ENCODE peak calls at places on chromosomes 11 and 22, in seven cellular contexts. One of them, this sample, is unnamed.

GRCh38 chr11:44950036-44950624 is 553 bp downstream of the TP53I11 start:
- DNase-seq in left ventricle myocardium inferior: no peak
- DNase-seq in H9: no peak
- DNase-seq in A549: no peak
- DNase-seq in pancreas: no peak
- DNase-seq in aorta: peak; percentile 84
- DNase-seq in PC-3: no peak
- DNase-seq in this sample: peak; percentile 69

GRCh38 chr11:57598831-57599155 is 1.3 kb downstream of the SERPING1 start:
- DNase-seq in left ventricle myocardium inferior: no peak
- DNase-seq in H9: no peak
- DNase-seq in A549: no peak
- DNase-seq in pancreas: no peak
- DNase-seq in aorta: no peak
- DNase-seq in PC-3: no peak
- DNase-seq in this sample: peak; percentile 47

GRCh38 chr11:78476066-78476465 is 58.4 kb upstream of the GAB2 start:
- DNase-seq in left ventricle myocardium inferior: no peak
- DNase-seq in H9: no peak
- DNase-seq in A549: peak; percentile 18
- DNase-seq in pancreas: no peak
- DNase-seq in aorta: no peak
- DNase-seq in PC-3: peak; percentile 86
- DNase-seq in this sample: no peak

GRCh38 chr11:43576834-43577521 is 103.6 kb upstream of the HSD17B12 start:
- DNase-seq in left ventricle myocardium inferior: peak; percentile 35
- DNase-seq in H9: peak; percentile 86
- DNase-seq in A549: peak; percentile 62
- DNase-seq in pancreas: peak; percentile 59
- DNase-seq in aorta: no peak
- DNase-seq in PC-3: peak; percentile 48
- DNase-seq in this sample: peak; percentile 89

GRCh38 chr11:70470127-70470526 is 71.8 kb downstream of the CTTN start:
- DNase-seq in left ventricle myocardium inferior: no peak
- DNase-seq in H9: no peak
- DNase-seq in A549: no peak
- DNase-seq in pancreas: no peak
- DNase-seq in aorta: peak; percentile 17
- DNase-seq in PC-3: no peak
- DNase-seq in this sample: peak; percentile 37

GRCh38 chr11:35139883-35140282 is 912 bp downstream of the CD44 start:
- DNase-seq in left ventricle myocardium inferior: no peak
- DNase-seq in H9: no peak
- DNase-seq in A549: no peak
- DNase-seq in pancreas: no peak
- DNase-seq in aorta: no peak
- DNase-seq in PC-3: peak; percentile 18
- DNase-seq in this sample: no peak

GRCh38 chr22:32202539-32203180 is 2.2 kb downstream of the RFPL2 start:
- DNase-seq in left ventricle myocardium inferior: peak; percentile 26
- DNase-seq in H9: peak; percentile 73
- DNase-seq in A549: peak; percentile 78
- DNase-seq in pancreas: peak; percentile 81
- DNase-seq in aorta: no peak
- DNase-seq in PC-3: peak; percentile 58
- DNase-seq in this sample: peak; percentile 78

GRCh38 chr11:69380921-69381581 is 87.1 kb downstream of the MYEOV start:
- DNase-seq in left ventricle myocardium inferior: no peak
- DNase-seq in H9: no peak
- DNase-seq in A549: no peak
- DNase-seq in pancreas: peak; percentile 43
- DNase-seq in aorta: peak; percentile 73
- DNase-seq in PC-3: no peak
- DNase-seq in this sample: no peak

GRCh38 chr22:36256474-36256873 is 3.5 kb downstream of the APOL1 start:
- DNase-seq in left ventricle myocardium inferior: no peak
- DNase-seq in H9: peak; percentile 4
- DNase-seq in A549: no peak
- DNase-seq in pancreas: no peak
- DNase-seq in aorta: no peak
- DNase-seq in PC-3: no peak
- DNase-seq in this sample: no peak

GRCh38 chr22:36253523-36254490 is 874 bp downstream of the APOL1 start:
- DNase-seq in left ventricle myocardium inferior: no peak
- DNase-seq in H9: peak; percentile 9
- DNase-seq in A549: no peak
- DNase-seq in pancreas: no peak
- DNase-seq in aorta: no peak
- DNase-seq in PC-3: no peak
- DNase-seq in this sample: peak; percentile 55

GRCh38 chr22:36257308-36257707 is 4.4 kb downstream of the APOL1 start:
- DNase-seq in left ventricle myocardium inferior: no peak
- DNase-seq in H9: peak; percentile 14
- DNase-seq in A549: no peak
- DNase-seq in pancreas: no peak
- DNase-seq in aorta: no peak
- DNase-seq in PC-3: no peak
- DNase-seq in this sample: no peak

GRCh38 chr22:36249160-36249559 is 3.8 kb upstream of the APOL1 start:
- DNase-seq in left ventricle myocardium inferior: no peak
- DNase-seq in H9: no peak
- DNase-seq in A549: no peak
- DNase-seq in pancreas: no peak
- DNase-seq in aorta: no peak
- DNase-seq in PC-3: no peak
- DNase-seq in this sample: no peak

DNA sequence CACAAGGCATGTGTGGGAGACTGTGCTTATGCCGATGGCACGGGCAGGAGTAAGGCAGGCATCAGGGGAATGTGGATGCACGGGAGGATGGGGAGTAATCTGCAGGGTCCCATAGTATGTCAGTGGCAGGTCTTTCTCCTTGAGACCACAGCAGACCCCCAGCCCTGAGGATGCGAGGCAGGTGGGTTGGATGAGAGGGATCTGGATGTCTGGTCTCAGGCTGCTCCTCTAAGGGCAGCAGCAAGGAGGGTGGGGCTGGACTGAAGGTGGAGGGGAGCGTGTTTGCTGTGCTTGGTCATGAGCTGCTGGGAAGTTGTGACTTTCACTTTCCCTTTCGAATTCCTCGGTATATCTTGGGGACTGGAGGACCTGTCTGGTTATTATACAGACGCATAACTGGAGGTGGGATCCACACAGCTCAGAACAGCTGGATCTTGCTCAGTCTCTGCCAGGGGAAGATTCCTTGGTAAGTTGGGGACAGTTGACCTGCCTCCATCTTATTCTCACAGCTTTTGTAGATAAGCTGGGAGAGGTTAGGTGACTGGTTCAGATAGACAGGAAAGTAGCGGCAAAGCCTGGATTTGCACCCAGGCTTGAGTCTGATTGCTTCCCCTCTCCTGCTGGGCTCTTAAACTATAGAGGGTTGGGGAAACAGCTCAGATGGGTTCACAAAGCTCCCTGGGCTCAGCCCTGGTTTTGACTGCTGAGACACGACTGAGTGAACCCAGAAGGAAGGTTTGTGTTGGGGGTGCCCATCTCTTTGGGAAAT is at the start of gene APOL1:
- DNase-seq in left ventricle myocardium inferior: peak; percentile 37
- DNase-seq in H9: peak; percentile 12
- DNase-seq in A549: peak; percentile 19
- DNase-seq in pancreas: no peak
- DNase-seq in aorta: no peak
- DNase-seq in PC-3: no peak
- DNase-seq in this sample: no peak
- H3K27ac ChIP-seq in left ventricle myocardium inferior: peak within 1 kb of the TSS; percentile 96
- H3K27ac ChIP-seq in H9: no peak within 1 kb of the TSS
- H3K27ac ChIP-seq in A549: peak within 1 kb of the TSS; percentile 90
- H3K27ac ChIP-seq in pancreas: peak within 1 kb of the TSS; percentile 67
- H3K27ac ChIP-seq in aorta: peak within 1 kb of the TSS; percentile 31
- H3K27ac ChIP-seq in PC-3: no peak within 1 kb of the TSS
- H3K27ac ChIP-seq in this sample: no peak within 1 kb of the TSS

GRCh38 chr11:104076455-104076854 is 40.0 kb downstream of the DDI1 start:
- DNase-seq in left ventricle myocardium inferior: no peak
- DNase-seq in H9: no peak
- DNase-seq in A549: no peak
- DNase-seq in pancreas: no peak
- DNase-seq in aorta: no peak
- DNase-seq in PC-3: no peak
- DNase-seq in this sample: no peak

GRCh38 chr11:104075716-104076115 is 39.3 kb downstream of the DDI1 start:
- DNase-seq in left ventricle myocardium inferior: no peak
- DNase-seq in H9: no peak
- DNase-seq in A549: no peak
- DNase-seq in pancreas: no peak
- DNase-seq in aorta: no peak
- DNase-seq in PC-3: no peak
- DNase-seq in this sample: no peak

GRCh38 chr11:104078995-104079394 is 42.6 kb downstream of the DDI1 start:
- DNase-seq in left ventricle myocardium inferior: no peak
- DNase-seq in H9: no peak
- DNase-seq in A549: no peak
- DNase-seq in pancreas: no peak
- DNase-seq in aorta: no peak
- DNase-seq in PC-3: no peak
- DNase-seq in this sample: no peak

GRCh38 chr11:104075091-104075490 is 38.7 kb downstream of the DDI1 start:
- DNase-seq in left ventricle myocardium inferior: no peak
- DNase-seq in H9: no peak
- DNase-seq in A549: no peak
- DNase-seq in pancreas: no peak
- DNase-seq in aorta: no peak
- DNase-seq in PC-3: no peak
- DNase-seq in this sample: no peak

DNA sequence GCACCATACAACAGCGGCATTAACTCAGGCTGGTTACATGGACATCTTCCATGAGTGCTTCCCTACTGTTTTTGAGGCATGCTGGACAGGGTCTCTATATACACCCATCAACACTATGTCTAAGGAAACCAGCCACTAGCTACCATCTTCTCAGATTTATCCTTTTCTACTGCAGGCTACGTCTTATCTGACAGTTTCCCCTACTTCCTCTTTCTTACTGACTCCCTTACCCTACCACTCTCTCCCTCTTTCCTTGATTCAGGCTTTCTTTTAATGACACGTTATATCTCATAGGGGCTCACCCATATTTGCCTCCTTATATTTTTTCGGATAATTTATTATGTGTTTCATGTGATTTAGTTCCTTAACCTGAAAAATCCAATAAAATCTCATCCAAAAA is 41.8 kb downstream of the DDI1 start:
- DNase-seq in left ventricle myocardium inferior: no peak
- DNase-seq in H9: no peak
- DNase-seq in A549: no peak
- DNase-seq in pancreas: no peak
- DNase-seq in aorta: no peak
- DNase-seq in PC-3: no peak
- DNase-seq in this sample: no peak
- H3K27ac ChIP-seq in left ventricle myocardium inferior: no peak overlapping the region
- H3K27ac ChIP-seq in H9: no peak overlapping the region
- H3K27ac ChIP-seq in A549: no peak overlapping the region
- H3K27ac ChIP-seq in pancreas: no peak overlapping the region
- H3K27ac ChIP-seq in aorta: no peak overlapping the region
- H3K27ac ChIP-seq in PC-3: no peak overlapping the region
- H3K27ac ChIP-seq in this sample: no peak overlapping the region

GRCh38 chr11:33734441-33735165 is 1.6 kb downstream of the CD59 start:
- DNase-seq in left ventricle myocardium inferior: no peak
- DNase-seq in H9: no peak
- DNase-seq in A549: no peak
- DNase-seq in pancreas: no peak
- DNase-seq in aorta: no peak
- DNase-seq in PC-3: peak; percentile 63
- DNase-seq in this sample: peak; percentile 71

GRCh38 chr11:33735426-33736147 is 636 bp downstream of the CD59 start:
- DNase-seq in left ventricle myocardium inferior: peak; percentile 39
- DNase-seq in H9: no peak
- DNase-seq in A549: peak; percentile 44
- DNase-seq in pancreas: no peak
- DNase-seq in aorta: peak; percentile 84
- DNase-seq in PC-3: no peak
- DNase-seq in this sample: peak; percentile 57

GRCh38 chr11:33735166-33735425 is 1.1 kb downstream of the CD59 start:
- DNase-seq in left ventricle myocardium inferior: no peak
- DNase-seq in H9: no peak
- DNase-seq in A549: no peak
- DNase-seq in pancreas: no peak
- DNase-seq in aorta: no peak
- DNase-seq in PC-3: no peak
- DNase-seq in this sample: no peak

GRCh38 chr11:33732176-33732575 is 4.0 kb downstream of the CD59 start:
- DNase-seq in left ventricle myocardium inferior: no peak
- DNase-seq in H9: no peak
- DNase-seq in A549: no peak
- DNase-seq in pancreas: no peak
- DNase-seq in aorta: no peak
- DNase-seq in PC-3: no peak
- DNase-seq in this sample: no peak

DNA sequence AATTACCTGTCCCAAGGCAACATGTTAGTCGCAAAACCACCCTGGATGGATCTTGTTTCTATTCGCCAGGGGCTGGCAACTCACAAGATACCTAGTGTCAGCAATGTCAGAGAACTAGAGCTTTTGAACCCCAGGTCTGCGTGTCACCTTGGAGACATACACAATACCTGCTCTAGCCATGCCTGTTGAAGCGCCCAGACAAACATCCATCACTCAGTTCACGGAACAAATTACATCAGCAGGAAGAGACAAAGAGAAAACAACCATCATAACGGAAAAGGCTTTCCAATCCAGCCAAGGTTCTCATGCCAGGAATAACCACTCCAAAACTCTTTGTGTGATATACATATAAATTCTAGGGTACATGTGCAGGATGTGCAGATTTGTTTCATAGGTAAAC is 2.2 kb downstream of the CD59 start:
- DNase-seq in left ventricle myocardium inferior: no peak
- DNase-seq in H9: no peak
- DNase-seq in A549: no peak
- DNase-seq in pancreas: no peak
- DNase-seq in aorta: no peak
- DNase-seq in PC-3: no peak
- DNase-seq in this sample: no peak
- H3K27ac ChIP-seq in left ventricle myocardium inferior: peak overlapping the region; percentile 95
- H3K27ac ChIP-seq in H9: no peak overlapping the region
- H3K27ac ChIP-seq in A549: no peak overlapping the region
- H3K27ac ChIP-seq in pancreas: peak overlapping the region; percentile 20
- H3K27ac ChIP-seq in aorta: no peak overlapping the region
- H3K27ac ChIP-seq in PC-3: peak overlapping the region; percentile 91
- H3K27ac ChIP-seq in this sample: no peak overlapping the region

DNA sequence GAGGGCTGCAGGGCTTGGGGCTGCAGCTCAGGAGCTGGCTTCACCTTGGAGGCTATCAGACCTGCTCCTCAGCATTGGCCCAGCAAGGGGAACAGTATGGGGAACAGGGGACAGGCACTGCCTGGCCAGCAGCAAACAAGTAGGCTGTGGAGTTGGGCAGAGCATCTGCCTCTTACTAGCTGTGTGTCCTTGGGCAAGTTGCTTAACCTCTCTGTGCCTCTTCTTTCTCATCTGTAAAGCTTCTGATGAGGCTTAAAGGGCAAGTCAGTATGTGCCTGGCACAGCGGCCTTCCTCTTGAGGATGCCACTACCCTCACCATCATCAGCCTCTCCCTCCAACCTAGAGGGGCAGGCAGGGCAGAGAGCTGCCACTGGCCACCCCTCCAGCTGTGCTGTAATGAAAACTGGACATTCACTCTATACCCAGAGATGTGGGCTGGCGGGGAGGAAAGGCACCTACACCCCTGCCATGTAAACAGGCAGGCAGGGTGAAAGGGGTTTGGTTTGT is 7.5 kb upstream of the CDKN1C start:
- DNase-seq in left ventricle myocardium inferior: no peak
- DNase-seq in H9: no peak
- DNase-seq in A549: no peak
- DNase-seq in pancreas: peak; percentile 36
- DNase-seq in aorta: no peak
- DNase-seq in PC-3: no peak
- DNase-seq in this sample: no peak
- H3K27ac ChIP-seq in left ventricle myocardium inferior: peak overlapping the region; percentile 72
- H3K27ac ChIP-seq in H9: no peak overlapping the region
- H3K27ac ChIP-seq in A549: peak overlapping the region; percentile 74
- H3K27ac ChIP-seq in pancreas: no peak overlapping the region
- H3K27ac ChIP-seq in aorta: no peak overlapping the region
- H3K27ac ChIP-seq in PC-3: peak overlapping the region; percentile 52
- H3K27ac ChIP-seq in this sample: no peak overlapping the region

This sample was measured in cardiac muscle cell.